ENCODE peak calls at places on chromosomes 4 and X, in six cellular contexts. One of them, this sample, is unnamed.

GRCh38 chr4:20432098-20432497 is 180.4 kb downstream of the SLIT2 start:
- DNase-seq in SK-N-SH: no peak
- DNase-seq in HepG2: no peak
- DNase-seq in GM12878: no peak
- DNase-seq in HCT116: no peak
- DNase-seq in K562: no peak
- DNase-seq in this sample: no peak

GRCh38 chr4:185730387-185730786 is 81.6 kb downstream of the SORBS2 start:
- DNase-seq in SK-N-SH: no peak
- DNase-seq in HCT116: no peak
- DNase-seq in GM12878: no peak
- DNase-seq in HepG2: no peak
- DNase-seq in K562: peak; percentile 11
- DNase-seq in this sample: peak; percentile 55

GRCh38 chr4:7654550-7655266 is 220.0 kb upstream of the PSAPL1 start:
- DNase-seq in SK-N-SH: no peak
- DNase-seq in K562: no peak
- DNase-seq in HepG2: no peak
- DNase-seq in HCT116: no peak
- DNase-seq in GM12878: no peak
- DNase-seq in this sample: no peak

GRCh38 chr4:158189409-158189808 is 16.6 kb upstream of the GASK1B start:
- DNase-seq in HCT116: no peak
- DNase-seq in K562: no peak
- DNase-seq in SK-N-SH: no peak
- DNase-seq in HepG2: no peak
- DNase-seq in GM12878: no peak
- DNase-seq in this sample: no peak

GRCh38 chr4:22778547-22779163 is 85.9 kb downstream of the GBA3 start:
- DNase-seq in GM12878: no peak
- DNase-seq in HCT116: no peak
- DNase-seq in K562: peak; percentile 14
- DNase-seq in SK-N-SH: no peak
- DNase-seq in HepG2: no peak
- DNase-seq in this sample: peak; percentile 6

GRCh38 chr4:7384003-7384928 is 50.5 kb downstream of the PSAPL1 start:
- DNase-seq in HCT116: no peak
- DNase-seq in SK-N-SH: peak; percentile 12
- DNase-seq in HepG2: no peak
- DNase-seq in K562: no peak
- DNase-seq in GM12878: no peak
- DNase-seq in this sample: no peak

GRCh38 chrX:110045421-110045820 is 42.5 kb downstream of the TMEM164 start:
- DNase-seq in GM12878: no peak
- DNase-seq in SK-N-SH: no peak
- DNase-seq in HepG2: no peak
- DNase-seq in K562: no peak
- DNase-seq in HCT116: no peak
- DNase-seq in this sample: no peak

GRCh38 chrX:32137525-32137924 is 1065.7 kb upstream of the FTHL17 start:
- DNase-seq in SK-N-SH: no peak
- DNase-seq in HepG2: no peak
- DNase-seq in K562: no peak
- DNase-seq in HCT116: no peak
- DNase-seq in GM12878: no peak
- DNase-seq in this sample: peak; percentile 58

GRCh38 chr4:71303850-71304249 is 35.0 kb upstream of the SLC4A4 start:
- DNase-seq in GM12878: no peak
- DNase-seq in K562: no peak
- DNase-seq in SK-N-SH: no peak
- DNase-seq in HepG2: no peak
- DNase-seq in HCT116: no peak
- DNase-seq in this sample: no peak

GRCh38 chr4:185201983-185202962 is 1.5 kb downstream of the CFAP97 start:
- DNase-seq in SK-N-SH: peak; percentile 76
- DNase-seq in K562: peak; percentile 54
- DNase-seq in HCT116: no peak
- DNase-seq in HepG2: peak; percentile 94
- DNase-seq in GM12878: no peak
- DNase-seq in this sample: peak; percentile 51

GRCh38 chrX:101427954-101428353 is 19.9 kb downstream of the HNRNPH2 start:
- DNase-seq in K562: no peak
- DNase-seq in SK-N-SH: no peak
- DNase-seq in GM12878: no peak
- DNase-seq in HCT116: no peak
- DNase-seq in HepG2: no peak
- DNase-seq in this sample: no peak

GRCh38 chr4:133355636-133356035 is 206.5 kb downstream of the PCDH10 start:
- DNase-seq in K562: no peak
- DNase-seq in HCT116: no peak
- DNase-seq in HepG2: peak; percentile 0
- DNase-seq in GM12878: no peak
- DNase-seq in SK-N-SH: no peak
- DNase-seq in this sample: no peak
- TF ChIP-seq REST in K562: no peak
- TF ChIP-seq REST in HCT116: no peak
- TF ChIP-seq REST in HepG2: no peak
- TF ChIP-seq REST in GM12878: no peak
- TF ChIP-seq REST in SK-N-SH: no peak
- TF ChIP-seq REST in this sample: no peak

GRCh38 chrX:151896734-151897474 is 15.8 kb upstream of the MAGEA4 start:
- DNase-seq in HCT116: no peak
- DNase-seq in K562: no peak
- DNase-seq in SK-N-SH: no peak
- DNase-seq in GM12878: no peak
- DNase-seq in HepG2: no peak
- DNase-seq in this sample: no peak
- H2AFZ ChIP-seq in HCT116: no peak overlapping the region
- H2AFZ ChIP-seq in K562: peak overlapping the region; percentile 40
- H2AFZ ChIP-seq in SK-N-SH: no peak overlapping the region
- H2AFZ ChIP-seq in GM12878: no peak overlapping the region
- H2AFZ ChIP-seq in HepG2: no peak overlapping the region
- H2AFZ ChIP-seq in this sample: no peak overlapping the region

DNA sequence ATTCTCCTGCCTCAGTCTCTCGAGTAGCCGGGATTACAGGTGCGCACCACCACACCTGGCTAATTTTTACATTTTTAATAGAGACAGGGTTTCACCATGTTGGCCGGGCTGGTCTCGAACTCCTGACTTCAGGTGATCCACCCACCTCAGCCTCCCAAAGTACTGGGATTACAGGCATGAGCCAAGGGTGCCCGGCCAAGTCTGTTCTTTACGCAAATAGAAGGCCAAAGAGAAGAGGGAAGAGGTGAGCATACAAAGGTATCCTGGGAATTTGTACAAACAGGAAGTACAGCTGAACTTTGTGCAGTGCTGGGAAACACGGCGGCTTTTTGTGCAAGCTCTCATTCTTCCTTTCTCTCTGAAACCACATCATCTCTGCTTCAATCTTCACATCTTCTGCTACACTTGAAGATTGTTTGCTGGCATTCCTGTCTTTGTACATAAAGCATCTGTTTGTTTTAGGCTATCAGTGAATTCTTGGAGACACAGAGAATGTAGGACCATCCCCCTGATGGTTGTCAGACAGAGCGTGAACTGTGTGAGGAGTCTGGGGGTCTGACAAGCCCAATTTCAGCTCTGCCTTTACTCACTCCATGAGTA is 71.9 kb upstream of the PRSS48 start:
- DNase-seq in K562: no peak
- DNase-seq in SK-N-SH: no peak
- DNase-seq in HCT116: no peak
- DNase-seq in GM12878: no peak
- DNase-seq in HepG2: peak; percentile 97
- DNase-seq in this sample: no peak
- H3K4me1 ChIP-seq in K562: no peaks in the 10 kb centered on the region
- H3K4me1 ChIP-seq in SK-N-SH: no peaks in the 10 kb centered on the region
- H3K4me1 ChIP-seq in HCT116: no peaks in the 10 kb centered on the region
- H3K4me1 ChIP-seq in GM12878: no peaks in the 10 kb centered on the region
- H3K4me1 ChIP-seq in HepG2: peaks cover 94% of the 10 kb centered on the region
- H3K4me1 ChIP-seq in this sample: no peaks in the 10 kb centered on the region

GRCh38 chr4:6019316-6020263 is 1.4 kb upstream of the C4orf50 start:
- DNase-seq in SK-N-SH: peak; percentile 72
- DNase-seq in K562: peak; percentile 75
- DNase-seq in HCT116: peak; percentile 36
- DNase-seq in HepG2: peak; percentile 27
- DNase-seq in GM12878: no peak
- DNase-seq in this sample: peak; percentile 95
- TF ChIP-seq REST in SK-N-SH: no peak
- TF ChIP-seq REST in K562: no peak
- TF ChIP-seq REST in HCT116: no peak
- TF ChIP-seq REST in HepG2: no peak
- TF ChIP-seq REST in GM12878: no peak
- TF ChIP-seq REST in this sample: no peak

DNA sequence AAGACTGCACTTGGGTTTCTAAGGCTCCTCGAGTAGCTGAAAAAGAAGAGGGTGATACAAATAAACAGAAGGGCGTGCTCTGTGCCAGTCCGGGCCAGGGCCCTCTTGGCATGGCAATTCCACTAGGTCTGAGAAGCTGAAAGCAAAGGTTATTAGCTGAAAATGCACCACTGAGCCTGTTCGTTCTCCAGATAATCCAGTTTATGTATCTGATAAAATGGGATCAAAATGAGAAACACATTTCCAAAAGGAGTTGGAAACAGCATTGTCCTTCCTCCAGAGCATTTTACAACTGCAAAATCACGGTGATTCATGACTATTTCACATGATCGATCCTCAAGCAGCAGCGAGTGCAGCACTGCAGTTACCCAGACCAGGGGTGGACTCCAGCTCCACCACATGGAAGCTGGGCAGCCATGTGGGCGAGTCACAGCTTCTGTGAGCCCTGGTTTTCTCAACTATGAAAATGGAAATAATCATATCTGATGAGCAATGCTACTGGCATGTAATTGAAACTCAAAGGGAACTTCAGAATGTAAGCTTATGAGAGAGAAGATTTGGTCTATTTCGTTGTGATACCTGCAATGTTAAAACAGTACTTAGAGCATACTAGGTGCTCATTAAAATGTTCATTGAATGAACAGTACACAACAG is 78.7 kb upstream of the MSX1 start:
- DNase-seq in HepG2: no peak
- DNase-seq in SK-N-SH: peak; percentile 69
- DNase-seq in K562: no peak
- DNase-seq in HCT116: no peak
- DNase-seq in GM12878: no peak
- DNase-seq in this sample: no peak
- H2AFZ ChIP-seq in HepG2: no peak overlapping the region
- H2AFZ ChIP-seq in SK-N-SH: no peak overlapping the region
- H2AFZ ChIP-seq in K562: no peak overlapping the region
- H2AFZ ChIP-seq in HCT116: peak overlapping the region; percentile 10
- H2AFZ ChIP-seq in GM12878: no peak overlapping the region
- H2AFZ ChIP-seq in this sample: no peak overlapping the region

GRCh38 chrX:40083120-40083978 is 14.4 kb downstream of the BCOR start:
- DNase-seq in K562: peak; percentile 60
- DNase-seq in HepG2: no peak
- DNase-seq in SK-N-SH: no peak
- DNase-seq in HCT116: no peak
- DNase-seq in GM12878: no peak
- DNase-seq in this sample: peak; percentile 62
- H3K4me1 ChIP-seq in K562: peaks cover 49% of the 10 kb centered on the region
- H3K4me1 ChIP-seq in HepG2: peaks cover 72% of the 10 kb centered on the region
- H3K4me1 ChIP-seq in SK-N-SH: peaks cover 15% of the 10 kb centered on the region
- H3K4me1 ChIP-seq in HCT116: peaks cover 36% of the 10 kb centered on the region
- H3K4me1 ChIP-seq in GM12878: no peaks in the 10 kb centered on the region
- H3K4me1 ChIP-seq in this sample: peaks cover 52% of the 10 kb centered on the region

DNA sequence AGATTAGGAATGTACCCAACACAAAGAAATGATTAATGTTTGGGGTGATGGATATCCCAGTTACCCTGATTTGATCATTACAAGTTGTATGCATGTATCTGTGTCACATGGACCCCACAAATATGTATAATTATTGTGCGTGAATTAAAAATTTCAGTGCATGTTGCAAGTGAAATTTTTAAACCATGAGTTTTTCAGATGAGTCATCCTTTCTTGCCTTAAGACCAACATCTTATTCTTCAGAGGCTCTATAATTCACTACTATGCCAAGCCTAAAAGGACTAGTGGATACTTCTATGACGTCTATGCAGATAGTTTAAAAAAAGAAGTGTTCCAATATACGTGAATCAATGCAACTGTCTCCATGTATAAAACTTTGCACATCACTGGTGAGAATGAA is 113.0 kb upstream of the SH3RF1 start:
- DNase-seq in GM12878: no peak
- DNase-seq in SK-N-SH: no peak
- DNase-seq in HCT116: no peak
- DNase-seq in K562: no peak
- DNase-seq in HepG2: no peak
- DNase-seq in this sample: no peak
- TF ChIP-seq REST in GM12878: no peak
- TF ChIP-seq REST in SK-N-SH: no peak
- TF ChIP-seq REST in HCT116: no peak
- TF ChIP-seq REST in K562: no peak
- TF ChIP-seq REST in HepG2: no peak
- TF ChIP-seq REST in this sample: no peak

GRCh38 chr4:141307241-141307689 is 86.6 kb downstream of the ZNF330 start:
- DNase-seq in K562: peak; percentile 47
- DNase-seq in SK-N-SH: peak; percentile 63
- DNase-seq in HepG2: peak; percentile 40
- DNase-seq in GM12878: peak; percentile 95
- DNase-seq in HCT116: peak; percentile 45
- DNase-seq in this sample: peak; percentile 61

GRCh38 chr4:141306331-141306730 is 85.6 kb downstream of the ZNF330 start:
- DNase-seq in GM12878: no peak
- DNase-seq in HepG2: no peak
- DNase-seq in HCT116: no peak
- DNase-seq in K562: no peak
- DNase-seq in SK-N-SH: no peak
- DNase-seq in this sample: no peak

GRCh38 chr4:141314627-141315026 is 93.9 kb downstream of the ZNF330 start:
- DNase-seq in SK-N-SH: no peak
- DNase-seq in GM12878: no peak
- DNase-seq in HepG2: no peak
- DNase-seq in HCT116: no peak
- DNase-seq in K562: no peak
- DNase-seq in this sample: peak; percentile 37

GRCh38 chr4:141311805-141312204 is 91.1 kb downstream of the ZNF330 start:
- DNase-seq in K562: no peak
- DNase-seq in GM12878: no peak
- DNase-seq in HepG2: no peak
- DNase-seq in HCT116: no peak
- DNase-seq in SK-N-SH: no peak
- DNase-seq in this sample: no peak

DNA sequence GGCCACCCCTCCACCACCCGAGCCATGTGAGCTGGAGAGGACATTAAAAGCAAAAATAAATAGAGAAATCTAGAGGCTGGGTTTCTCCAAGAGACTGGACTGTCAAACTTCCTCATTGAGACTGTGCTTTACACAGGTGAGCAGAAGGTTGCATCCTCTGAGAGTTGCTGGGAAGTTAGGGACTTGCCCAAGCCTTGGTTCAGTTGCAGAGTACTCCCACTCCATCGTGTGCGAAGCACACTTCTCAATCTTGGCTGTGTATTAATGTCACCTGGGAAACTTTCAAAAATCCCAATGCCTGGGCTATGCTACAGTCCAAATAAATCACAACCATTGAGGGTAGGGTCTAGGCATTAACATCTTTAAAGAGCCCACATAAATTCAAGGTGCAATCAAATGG is 89.2 kb downstream of the ZNF330 start:
- DNase-seq in GM12878: peak; percentile 35
- DNase-seq in K562: no peak
- DNase-seq in HCT116: no peak
- DNase-seq in SK-N-SH: no peak
- DNase-seq in HepG2: no peak
- DNase-seq in this sample: no peak
- H2AFZ ChIP-seq in GM12878: peak overlapping the region; percentile 31
- H2AFZ ChIP-seq in K562: no peak overlapping the region
- H2AFZ ChIP-seq in HCT116: no peak overlapping the region
- H2AFZ ChIP-seq in SK-N-SH: no peak overlapping the region
- H2AFZ ChIP-seq in HepG2: no peak overlapping the region
- H2AFZ ChIP-seq in this sample: peak overlapping the region; percentile 81

This sample was measured in GM23338.